ENCODE peak calls at places on chromosomes 13 and 19, in six cellular contexts. K, S, Y, G, P and I are unnamed samples. For H3K4me1, the result is how much of the 10 kb centered on the place peaks cover.

GRCh38 chr13:111905609-111905945 is 161.4 kb upstream of the SOX1 start:
- DNase-seq in K (no peak), S (no peak), Y (no peak), G (no peak), P (no peak), I (no peak)

GRCh38 chr13:74409551-74409950 is 275.3 kb upstream of the KLF12 start:
- DNase-seq in K (no peak), S (no peak), Y (no peak), G (no peak), P (no peak), I (no peak)

GRCh38 chr13:42478531-42479156 is 95.3 kb upstream of the TNFSF11 start:
- DNase-seq in K (peak), S (no peak), Y (no peak), G (peak), P (no peak), I (no peak)

GRCh38 chr13:110433014-110433413 is 125.9 kb downstream of the COL4A2 start:
- DNase-seq in K (no peak), S (no peak), Y (no peak), G (no peak), P (no peak), I (no peak)

GRCh38 chr19:5149930-5150329 is 181.0 kb downstream of the KDM4B start:
- DNase-seq in K (no peak), S (no peak), Y (no peak), G (no peak), P (no peak), I (no peak)

GRCh38 chr13:77507931-77508776 is 27.4 kb upstream of the SCEL start:
- DNase-seq in K (peak), S (no peak), Y (no peak), G (no peak), P (no peak), I (no peak)

GRCh38 chr13:73715114-73715909 is 418.9 kb downstream of the KLF12 start:
- DNase-seq in K (no peak), S (no peak), Y (no peak), G (no peak), P (no peak), I (no peak)

GRCh38 chr13:107095876-107096275 is 527.9 kb upstream of the ARGLU1 start:
- DNase-seq in K (no peak), S (no peak), Y (no peak), G (no peak), P (no peak), I (no peak)

GRCh38 chr19:56404705-56405056 is 549 bp downstream of the ZNF583 start:
- DNase-seq in K (no peak), S (no peak), Y (no peak), G (no peak), P (no peak), I (no peak)

GRCh38 chr19:22595918-22596341 is 38.2 kb upstream of the ZNF492 start:
- DNase-seq in K (no peak), S (no peak), Y (no peak), G (no peak), P (peak), I (no peak)

GRCh38 chr19:10891360-10892108 is 20.2 kb downstream of the CARM1 start:
- DNase-seq in K (no peak), S (no peak), Y (no peak), G (no peak), P (no peak), I (peak)

GRCh38 chr13:85194482-85194881 is 604.7 kb downstream of the SLITRK6 start:
- DNase-seq in K (no peak), S (no peak), Y (no peak), G (no peak), P (no peak), I (no peak)

GRCh38 chr19:45173816-45174215 is 4.2 kb downstream of the TRAPPC6A start:
- DNase-seq in K (peak), S (no peak), Y (no peak), G (no peak), P (no peak), I (no peak)

GRCh38 chr19:37981785-37982475 is 74.9 kb downstream of the SIPA1L3 start:
- DNase-seq in K (peak), S (no peak), Y (no peak), G (no peak), P (no peak), I (peak)

GRCh38 chr13:57629391-57629804 is 2.1 kb upstream of the PCDH17 start:
- DNase-seq in K (no peak), S (peak), Y (no peak), G (no peak), P (no peak), I (no peak)

DNA sequence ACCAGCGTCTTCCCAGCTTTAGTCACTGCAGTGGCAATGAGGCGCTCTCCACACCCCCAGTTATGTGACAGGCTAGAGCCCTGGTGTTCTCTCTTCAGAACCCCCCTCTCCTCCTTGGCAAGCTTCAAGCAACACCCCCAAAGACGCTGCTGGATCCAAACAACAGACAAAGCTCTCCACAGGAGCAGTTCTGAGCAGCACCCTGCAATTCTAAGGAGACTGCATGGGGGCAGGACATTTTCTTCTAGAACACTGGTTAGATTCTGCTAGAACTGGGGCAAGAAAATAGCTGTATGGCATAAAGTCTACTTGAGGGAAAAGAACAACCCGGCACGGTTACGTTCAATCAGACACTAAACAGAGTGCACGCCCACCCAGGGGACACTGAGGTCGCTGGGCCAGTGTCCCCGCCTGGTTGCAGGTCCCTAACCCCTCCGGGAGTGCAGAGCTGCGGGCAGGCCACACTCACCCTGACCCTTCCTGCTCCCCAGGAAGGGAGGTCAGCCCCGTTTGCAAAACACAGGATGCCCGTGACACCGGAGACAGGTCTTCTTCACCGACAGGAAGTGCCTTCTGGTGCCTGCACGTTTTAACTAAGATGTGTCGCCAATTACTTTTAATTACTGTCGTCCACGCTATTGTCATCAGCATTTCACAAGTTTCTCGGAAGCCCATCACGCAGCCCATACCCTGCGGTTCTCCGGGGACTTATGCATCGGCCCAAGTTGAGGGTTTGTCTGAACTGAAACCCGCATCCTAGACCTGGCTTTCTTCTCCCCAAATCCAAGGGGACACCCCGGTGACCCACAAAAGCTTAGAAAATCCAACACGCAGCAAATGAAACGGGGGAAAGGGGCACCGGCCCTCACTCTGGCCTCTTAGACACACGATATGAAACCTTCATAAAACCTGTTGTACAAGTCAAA is 943 bp downstream of the GJB6 start:
- DNase-seq in K (no peak), S (no peak), Y (no peak), G (no peak), P (no peak), I (no peak)
- H3K4me3 ChIP-seq in K (no peak), S (peak), Y (no peak), G (peak), P (peak), I (peak)

GRCh38 chr19:13101590-13102415 is 855 bp downstream of the LYL1 start:
- DNase-seq in K (no peak), S (no peak), Y (no peak), G (no peak), P (peak), I (no peak)

GRCh38 chr19:13100871-13101589 is 1.6 kb downstream of the LYL1 start:
- DNase-seq in K (no peak), S (no peak), Y (no peak), G (no peak), P (no peak), I (no peak)

GRCh38 chr19:13099073-13099999 is 3.3 kb downstream of the LYL1 start:
- DNase-seq in K (no peak), S (no peak), Y (no peak), G (no peak), P (peak), I (peak)

GRCh38 chr19:13098291-13099072 is 4.2 kb downstream of the LYL1 start:
- DNase-seq in K (no peak), S (no peak), Y (no peak), G (no peak), P (no peak), I (no peak)

DNA sequence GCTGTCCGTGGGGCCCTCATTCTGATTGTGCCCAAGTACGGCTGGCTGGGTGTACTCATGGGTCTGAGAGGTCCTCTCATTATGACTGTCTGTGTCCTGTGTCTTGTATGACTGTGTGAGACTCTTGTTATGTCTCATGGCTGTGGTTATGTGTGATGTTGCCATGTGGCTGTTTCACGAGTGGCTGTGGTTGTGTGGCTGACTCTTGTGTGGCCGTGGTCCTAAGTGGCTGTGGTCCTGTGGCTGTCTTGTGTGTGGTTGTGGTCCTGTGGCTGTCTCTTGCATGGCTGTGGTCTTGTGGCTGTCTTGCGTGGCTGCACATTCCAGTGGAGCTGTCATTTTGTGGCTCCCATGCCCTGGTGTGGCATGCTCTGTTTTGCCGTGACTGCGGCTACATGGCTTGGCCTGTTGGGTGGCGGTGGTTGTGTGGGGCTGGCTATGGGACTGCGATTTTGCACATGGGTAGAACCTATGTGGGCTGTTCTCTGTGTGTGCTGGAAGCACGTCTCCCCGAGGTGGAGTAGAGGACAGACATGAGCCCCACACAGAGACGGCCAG is 2.5 kb downstream of the LYL1 start:
- DNase-seq in K (no peak), S (no peak), Y (no peak), G (no peak), P (no peak), I (no peak)
- H3K4me1 ChIP-seq in K (under half), S (under half), Y (under half), G (under half), P (under half), I (under half)

GRCh38 chr13:19633340-19634128 is at the start of gene MPHOSPH8:
- DNase-seq in K (peak), S (peak), Y (peak), G (peak), P (peak), I (peak)
- TF ChIP-seq POLR2A in K (no peak), S (peak), Y (peak), G (peak), P (peak), I (peak)

DNA sequence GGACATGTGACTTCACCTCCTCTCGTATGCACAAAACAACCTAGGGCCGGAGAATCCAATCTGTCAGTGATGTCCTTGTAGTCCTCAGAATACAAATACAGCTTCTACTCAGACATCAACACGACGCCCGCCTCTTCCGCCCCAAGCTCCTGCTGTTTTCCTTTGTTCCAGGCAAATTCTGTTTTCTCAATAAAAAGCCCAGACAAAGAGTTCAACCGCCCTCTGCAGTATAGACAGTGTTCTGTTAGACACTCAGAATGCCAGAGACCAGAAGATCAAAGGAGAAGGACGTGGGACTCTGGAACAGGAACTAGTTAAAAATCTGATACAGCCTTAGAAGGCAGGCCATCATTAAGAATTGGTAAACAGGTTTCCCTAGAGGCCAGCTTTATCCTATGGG is 42.0 kb upstream of the GGACT start:
- DNase-seq in K (no peak), S (no peak), Y (no peak), G (no peak), P (no peak), I (no peak)
- H3K4me3 ChIP-seq in K (no peak), S (no peak), Y (no peak), G (no peak), P (no peak), I (no peak)

GRCh38 chr13:114067381-114067885 is 65.0 kb downstream of the RASA3 start:
- DNase-seq in K (peak), S (no peak), Y (no peak), G (no peak), P (no peak), I (no peak)
- H3K4me1 ChIP-seq in K (half or more), S (under half), Y (half or more), G (half or more), P (under half), I (half or more)